ENCODE peak calls at places on chromosomes 3 and 15, in six cellular contexts. M, B, U, R, W and L are unnamed samples.

GRCh38 chr3:173465112-173465511 is 67.6 kb downstream of the NLGN1 start:
- DNase-seq in M (no peak), B (no peak), U (no peak), R (no peak), W (no peak), L (no peak)

GRCh38 chr15:92391640-92392039 is 2.0 kb upstream of the ST8SIA2 start:
- DNase-seq in M (no peak), B (no peak), U (peak; percentile 67), R (no peak), W (no peak), L (peak; percentile 53)

GRCh38 chr3:135844381-135844780 is 121.1 kb upstream of the PPP2R3A start:
- DNase-seq in M (no peak), B (no peak), U (no peak), R (no peak), W (no peak), L (no peak)

GRCh38 chr3:141274411-141275031 is 42.9 kb downstream of the PXYLP1 start:
- DNase-seq in M (no peak), B (no peak), U (no peak), R (no peak), W (no peak), L (no peak)

GRCh38 chr3:39960515-39961403 is 151.3 kb downstream of the MYRIP start:
- DNase-seq in M (no peak), B (no peak), U (no peak), R (no peak), W (no peak), L (no peak)

GRCh38 chr3:32886296-32886695 is 65.1 kb upstream of the CCR4 start:
- DNase-seq in M (no peak), B (no peak), U (no peak), R (no peak), W (no peak), L (no peak)

GRCh38 chr15:25832158-25832557 is 31.0 kb downstream of the ATP10A start:
- DNase-seq in M (no peak), B (no peak), U (no peak), R (no peak), W (no peak), L (no peak)

GRCh38 chr3:4303187-4304123 is at the start of gene SETMAR:
- DNase-seq in M (peak; percentile 92), B (peak; percentile 86), U (peak; percentile 86), R (peak; percentile 92), W (peak; percentile 63), L (peak; percentile 89)

GRCh38 chr15:55907797-55908196 is 85.6 kb downstream of the NEDD4 start:
- DNase-seq in M (no peak), B (no peak), U (peak; percentile 98), R (peak; percentile 34), W (peak; percentile 89), L (peak; percentile 50)

GRCh38 chr15:70892912-70893560 is 410 bp downstream of the LRRC49 start:
- DNase-seq in M (no peak), B (no peak), U (peak; percentile 70), R (peak; percentile 59), W (peak; percentile 41), L (peak; percentile 53)

GRCh38 chr3:117786339-117786738 is 1076.8 kb downstream of the TUSC7 start:
- DNase-seq in M (no peak), B (no peak), U (no peak), R (no peak), W (no peak), L (no peak)

GRCh38 chr3:6351752-6352151 is 509.2 kb upstream of the GRM7 start:
- DNase-seq in M (no peak), B (no peak), U (no peak), R (no peak), W (no peak), L (no peak)

GRCh38 chr3:184857099-184857498 is 45.1 kb downstream of the VPS8 start:
- DNase-seq in M (no peak), B (no peak), U (no peak), R (no peak), W (no peak), L (no peak)

GRCh38 chr3:170961616-170962400 is 53.4 kb upstream of the EIF5A2 start:
- DNase-seq in M (peak; percentile 33), B (no peak), U (peak; percentile 36), R (no peak), W (peak; percentile 9), L (peak; percentile 70)

GRCh38 chr3:62161306-62161705 is 212.0 kb downstream of the FEZF2 start:
- DNase-seq in M (peak; percentile 58), B (no peak), U (peak; percentile 81), R (no peak), W (no peak), L (no peak)

GRCh38 chr3:172138792-172139507 is 99.6 kb downstream of the FNDC3B start:
- DNase-seq in M (peak; percentile 81), B (no peak), U (peak; percentile 76), R (peak; percentile 7), W (no peak), L (peak; percentile 90)

GRCh38 chr3:78809941-78810340 is 957.9 kb downstream of the ROBO1 start:
- DNase-seq in M (no peak), B (no peak), U (no peak), R (no peak), W (peak; percentile 82), L (no peak)

GRCh38 chr15:75751901-75752300 is 39.3 kb upstream of the CSPG4 start:
- DNase-seq in M (no peak), B (peak; percentile 20), U (no peak), R (no peak), W (no peak), L (no peak)

GRCh38 chr3:18946524-18946923 is 201.8 kb upstream of the KCNH8 start:
- DNase-seq in M (no peak), B (no peak), U (no peak), R (no peak), W (no peak), L (peak; percentile 69)

GRCh38 chr3:48918388-48919214 is at the start of gene ARIH2:
- DNase-seq in M (peak; percentile 92), B (peak; percentile 85), U (peak; percentile 95), R (peak; percentile 90), W (peak; percentile 60), L (peak; percentile 93)

GRCh38 chr3:107683447-107683846 is 160.7 kb downstream of the BBX start:
- DNase-seq in M (no peak), B (no peak), U (no peak), R (no peak), W (no peak), L (no peak)

GRCh38 chr3:17195192-17195611 is 310.4 kb downstream of the PLCL2 start:
- DNase-seq in M (peak; percentile 59), B (no peak), U (no peak), R (no peak), W (no peak), L (peak; percentile 7)

GRCh38 chr3:140342668-140343067 is 335.2 kb upstream of the TRIM42 start:
- DNase-seq in M (no peak), B (no peak), U (peak; percentile 99), R (no peak), W (peak; percentile 2), L (peak; percentile 4)

GRCh38 chr3:17038900-17039545 is 154.3 kb downstream of the PLCL2 start:
- DNase-seq in M (no peak), B (no peak), U (no peak), R (no peak), W (no peak), L (no peak)

GRCh38 chr3:53318522-53318921 is 28.8 kb downstream of the DCP1A start:
- DNase-seq in M (no peak), B (no peak), U (no peak), R (no peak), W (peak; percentile 21), L (no peak)

GRCh38 chr3:84692261-84692660 is 266.5 kb upstream of the CADM2 start:
- DNase-seq in M (no peak), B (no peak), U (no peak), R (no peak), W (no peak), L (no peak)

GRCh38 chr3:69565316-69565715 is 173.9 kb upstream of the MITF start:
- DNase-seq in M (no peak), B (no peak), U (no peak), R (no peak), W (no peak), L (no peak)

GRCh38 chr15:95259513-95259912 is 1028.2 kb downstream of the MCTP2 start:
- DNase-seq in M (peak; percentile 67), B (peak; percentile 75), U (peak; percentile 71), R (peak; percentile 83), W (peak; percentile 47), L (peak; percentile 71)

GRCh38 chr15:72184165-72184811 is 13.3 kb downstream of the GRAMD2A start:
- DNase-seq in M (peak; percentile 20), B (no peak), U (peak; percentile 72), R (peak; percentile 65), W (no peak), L (no peak)

GRCh38 chr3:139423232-139423631 is 33.8 kb upstream of the COPB2 start:
- DNase-seq in M (no peak), B (no peak), U (no peak), R (no peak), W (no peak), L (no peak)

GRCh38 chr15:41965441-41966413 is 6.6 kb downstream of the EHD4 start:
- DNase-seq in M (peak; percentile 67), B (no peak), U (peak; percentile 65), R (peak; percentile 74), W (no peak), L (no peak)

GRCh38 chr3:53375019-53375418 is 27.7 kb upstream of the DCP1A start:
- DNase-seq in M (peak; percentile 72), B (peak; percentile 72), U (peak; percentile 60), R (peak; percentile 56), W (peak; percentile 36), L (peak; percentile 85)

GRCh38 chr3:185153861-185154629 is 1.2 kb upstream of the C3orf70 start:
- DNase-seq in M (no peak), B (no peak), U (no peak), R (peak; percentile 45), W (no peak), L (no peak)

GRCh38 chr15:36278219-36278618 is 301.2 kb upstream of the CDIN1 start:
- DNase-seq in M (no peak), B (no peak), U (peak; percentile 89), R (no peak), W (no peak), L (peak; percentile 23)

GRCh38 chr3:108406661-108407206 is 103.7 kb downstream of the MYH15 start:
- DNase-seq in M (peak; percentile 74), B (no peak), U (peak; percentile 62), R (peak; percentile 20), W (peak; percentile 62), L (peak; percentile 91)